ENCODE peak calls at places on chromosomes 16 and 17, in six cellular contexts. One of them, this sample, is unnamed.

GRCh38 chr17:20116683-20117309 is 107.6 kb downstream of the SPECC1 start:
- DNase-seq in fibroblast of lung: peak; percentile 65
- DNase-seq in HCT116: peak; percentile 53
- DNase-seq in heart left ventricle: no peak
- DNase-seq in cardiac fibroblast: peak; percentile 68
- DNase-seq in cardiac muscle cell: peak; percentile 65
- DNase-seq in this sample: peak; percentile 50

GRCh38 chr17:15436399-15437369 is 30.7 kb downstream of the CDRT4 start:
- DNase-seq in heart left ventricle: peak; percentile 91
- DNase-seq in cardiac fibroblast: peak; percentile 82
- DNase-seq in cardiac muscle cell: peak; percentile 87
- DNase-seq in HCT116: peak; percentile 46
- DNase-seq in fibroblast of lung: peak; percentile 86
- DNase-seq in this sample: peak; percentile 50

GRCh38 chr17:41739661-41740352 is 5.4 kb upstream of the HAP1 start:
- DNase-seq in fibroblast of lung: no peak
- DNase-seq in cardiac muscle cell: no peak
- DNase-seq in HCT116: no peak
- DNase-seq in heart left ventricle: no peak
- DNase-seq in cardiac fibroblast: no peak
- DNase-seq in this sample: peak; percentile 49

GRCh38 chr17:62955841-62956352 is 10.1 kb upstream of the TANC2 start:
- DNase-seq in HCT116: no peak
- DNase-seq in fibroblast of lung: no peak
- DNase-seq in heart left ventricle: no peak
- DNase-seq in cardiac muscle cell: no peak
- DNase-seq in cardiac fibroblast: no peak
- DNase-seq in this sample: no peak

GRCh38 chr17:48283390-48283789 is 146.6 kb downstream of the SKAP1 start:
- DNase-seq in fibroblast of lung: no peak
- DNase-seq in heart left ventricle: no peak
- DNase-seq in cardiac muscle cell: no peak
- DNase-seq in HCT116: no peak
- DNase-seq in cardiac fibroblast: no peak
- DNase-seq in this sample: no peak

GRCh38 chr17:40362696-40363479 is 1.6 kb downstream of the GJD3 start:
- DNase-seq in fibroblast of lung: peak; percentile 69
- DNase-seq in HCT116: peak; percentile 54
- DNase-seq in cardiac fibroblast: peak; percentile 79
- DNase-seq in heart left ventricle: peak; percentile 74
- DNase-seq in cardiac muscle cell: peak; percentile 80
- DNase-seq in this sample: peak; percentile 73

GRCh38 chr16:85612801-85613608 is at the start of gene GSE1:
- DNase-seq in cardiac fibroblast: peak; percentile 75
- DNase-seq in HCT116: peak; percentile 96
- DNase-seq in cardiac muscle cell: peak; percentile 80
- DNase-seq in fibroblast of lung: peak; percentile 80
- DNase-seq in heart left ventricle: peak; percentile 96
- DNase-seq in this sample: peak; percentile 80

GRCh38 chr17:46782250-46782953 is 36.1 kb downstream of the WNT3 start:
- DNase-seq in HCT116: no peak
- DNase-seq in fibroblast of lung: no peak
- DNase-seq in heart left ventricle: no peak
- DNase-seq in cardiac fibroblast: no peak
- DNase-seq in cardiac muscle cell: peak; percentile 30
- DNase-seq in this sample: no peak

GRCh38 chr16:73040136-73040535 is 7.8 kb downstream of the ZFHX3 start:
- DNase-seq in cardiac fibroblast: no peak
- DNase-seq in heart left ventricle: no peak
- DNase-seq in HCT116: no peak
- DNase-seq in cardiac muscle cell: no peak
- DNase-seq in fibroblast of lung: no peak
- DNase-seq in this sample: no peak

GRCh38 chr17:9080296-9080914 is 59.1 kb downstream of the NTN1 start:
- DNase-seq in cardiac muscle cell: no peak
- DNase-seq in heart left ventricle: no peak
- DNase-seq in fibroblast of lung: no peak
- DNase-seq in HCT116: no peak
- DNase-seq in cardiac fibroblast: no peak
- DNase-seq in this sample: no peak

GRCh38 chr16:75494696-75495601 is at the start of gene CHST6:
- DNase-seq in HCT116: no peak
- DNase-seq in fibroblast of lung: no peak
- DNase-seq in cardiac fibroblast: peak; percentile 31
- DNase-seq in heart left ventricle: peak; percentile 64
- DNase-seq in cardiac muscle cell: peak; percentile 60
- DNase-seq in this sample: no peak

GRCh38 chr17:50593321-50593720 is 32.8 kb downstream of the CACNA1G start:
- DNase-seq in heart left ventricle: peak; percentile 69
- DNase-seq in cardiac fibroblast: no peak
- DNase-seq in HCT116: no peak
- DNase-seq in cardiac muscle cell: no peak
- DNase-seq in fibroblast of lung: no peak
- DNase-seq in this sample: no peak

GRCh38 chr17:50598487-50598886 is 36.2 kb upstream of the ABCC3 start:
- DNase-seq in heart left ventricle: no peak
- DNase-seq in fibroblast of lung: no peak
- DNase-seq in cardiac fibroblast: no peak
- DNase-seq in cardiac muscle cell: no peak
- DNase-seq in HCT116: no peak
- DNase-seq in this sample: no peak

GRCh38 chr17:50594040-50594618 is 33.6 kb downstream of the CACNA1G start:
- DNase-seq in cardiac fibroblast: no peak
- DNase-seq in HCT116: no peak
- DNase-seq in cardiac muscle cell: no peak
- DNase-seq in heart left ventricle: no peak
- DNase-seq in fibroblast of lung: no peak
- DNase-seq in this sample: no peak

GRCh38 chr17:50594931-50595330 is 34.4 kb downstream of the CACNA1G start:
- DNase-seq in cardiac fibroblast: no peak
- DNase-seq in heart left ventricle: no peak
- DNase-seq in cardiac muscle cell: no peak
- DNase-seq in HCT116: no peak
- DNase-seq in fibroblast of lung: no peak
- DNase-seq in this sample: no peak

DNA sequence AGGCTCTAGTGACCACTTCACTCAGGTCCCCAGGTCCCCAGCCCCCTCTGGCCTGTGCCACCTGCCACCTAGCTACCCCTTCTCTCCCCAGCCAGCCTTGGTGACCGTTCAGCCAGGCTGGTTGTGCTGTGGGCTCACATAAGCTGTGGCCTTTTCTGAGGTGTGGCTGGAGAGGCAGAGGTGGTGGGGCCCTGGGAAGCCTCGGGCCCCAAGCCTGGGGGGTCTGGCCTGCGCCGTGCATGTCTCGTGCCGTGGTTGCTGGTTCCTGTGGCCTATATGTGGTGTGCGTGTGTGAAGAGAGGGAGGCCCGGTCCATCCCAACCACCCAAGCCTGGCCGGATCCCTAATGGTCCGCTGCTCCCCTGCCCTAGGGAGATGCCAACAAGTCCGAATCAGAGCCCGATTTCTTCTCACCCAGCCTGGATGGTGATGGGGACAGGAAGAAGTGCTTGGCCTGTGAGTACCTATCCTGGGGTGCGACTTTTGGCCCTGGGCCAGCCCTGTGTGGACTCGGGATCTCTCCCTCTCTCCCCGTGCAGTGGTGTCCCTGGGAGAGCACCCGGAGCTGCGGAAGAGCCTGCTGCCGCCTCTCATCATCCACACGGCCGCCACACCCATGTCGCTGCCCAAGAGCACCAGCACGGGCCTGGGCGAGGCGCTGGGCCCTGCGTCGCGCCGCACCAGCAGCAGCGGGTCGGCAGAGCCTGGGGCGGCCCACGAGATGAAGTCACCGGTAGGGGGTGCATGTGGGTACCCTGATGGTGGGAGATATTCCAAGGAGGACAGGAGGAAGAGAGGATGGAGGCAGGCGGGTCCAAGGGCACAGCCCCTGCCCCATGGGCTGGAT is 35.9 kb downstream of the CACNA1G start:
- DNase-seq in cardiac muscle cell: no peak
- DNase-seq in cardiac fibroblast: no peak
- DNase-seq in HCT116: no peak
- DNase-seq in heart left ventricle: no peak
- DNase-seq in fibroblast of lung: no peak
- DNase-seq in this sample: no peak
- TF ChIP-seq CTCF in cardiac muscle cell: peak; percentile 30
- TF ChIP-seq CTCF in cardiac fibroblast: peak; percentile 18
- TF ChIP-seq CTCF in HCT116: no peak
- TF ChIP-seq CTCF in heart left ventricle: no peak
- TF ChIP-seq CTCF in fibroblast of lung: peak; percentile 20
- TF ChIP-seq CTCF in this sample: no peak

DNA sequence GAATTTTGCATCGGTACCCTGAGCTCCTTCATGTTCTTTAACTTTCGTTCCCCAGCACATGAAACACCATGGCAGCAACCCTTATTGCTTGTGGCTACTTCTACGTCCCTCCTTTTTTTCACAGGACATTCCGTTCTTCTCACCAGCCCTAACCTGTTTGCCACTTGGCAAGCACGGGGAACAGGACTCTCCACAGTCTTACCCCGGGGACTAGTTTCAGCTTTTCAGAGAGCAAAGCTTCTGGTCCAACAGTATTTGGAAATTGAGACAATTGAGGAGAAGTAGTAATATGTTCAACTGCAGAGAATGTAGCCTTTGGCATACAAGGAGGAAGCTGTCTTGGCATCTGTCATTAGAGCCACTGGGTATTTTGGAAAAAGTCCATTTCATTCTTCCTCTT is 65.7 kb downstream of the MAP2K6 start:
- DNase-seq in cardiac muscle cell: no peak
- DNase-seq in HCT116: no peak
- DNase-seq in cardiac fibroblast: no peak
- DNase-seq in heart left ventricle: no peak
- DNase-seq in fibroblast of lung: no peak
- DNase-seq in this sample: no peak
- H3K4me3 ChIP-seq in cardiac muscle cell: no peak overlapping the region
- H3K4me3 ChIP-seq in HCT116: no peak overlapping the region
- H3K4me3 ChIP-seq in cardiac fibroblast: no peak overlapping the region
- H3K4me3 ChIP-seq in heart left ventricle: no peak overlapping the region
- H3K4me3 ChIP-seq in fibroblast of lung: no peak overlapping the region
- H3K4me3 ChIP-seq in this sample: no peak overlapping the region

DNA sequence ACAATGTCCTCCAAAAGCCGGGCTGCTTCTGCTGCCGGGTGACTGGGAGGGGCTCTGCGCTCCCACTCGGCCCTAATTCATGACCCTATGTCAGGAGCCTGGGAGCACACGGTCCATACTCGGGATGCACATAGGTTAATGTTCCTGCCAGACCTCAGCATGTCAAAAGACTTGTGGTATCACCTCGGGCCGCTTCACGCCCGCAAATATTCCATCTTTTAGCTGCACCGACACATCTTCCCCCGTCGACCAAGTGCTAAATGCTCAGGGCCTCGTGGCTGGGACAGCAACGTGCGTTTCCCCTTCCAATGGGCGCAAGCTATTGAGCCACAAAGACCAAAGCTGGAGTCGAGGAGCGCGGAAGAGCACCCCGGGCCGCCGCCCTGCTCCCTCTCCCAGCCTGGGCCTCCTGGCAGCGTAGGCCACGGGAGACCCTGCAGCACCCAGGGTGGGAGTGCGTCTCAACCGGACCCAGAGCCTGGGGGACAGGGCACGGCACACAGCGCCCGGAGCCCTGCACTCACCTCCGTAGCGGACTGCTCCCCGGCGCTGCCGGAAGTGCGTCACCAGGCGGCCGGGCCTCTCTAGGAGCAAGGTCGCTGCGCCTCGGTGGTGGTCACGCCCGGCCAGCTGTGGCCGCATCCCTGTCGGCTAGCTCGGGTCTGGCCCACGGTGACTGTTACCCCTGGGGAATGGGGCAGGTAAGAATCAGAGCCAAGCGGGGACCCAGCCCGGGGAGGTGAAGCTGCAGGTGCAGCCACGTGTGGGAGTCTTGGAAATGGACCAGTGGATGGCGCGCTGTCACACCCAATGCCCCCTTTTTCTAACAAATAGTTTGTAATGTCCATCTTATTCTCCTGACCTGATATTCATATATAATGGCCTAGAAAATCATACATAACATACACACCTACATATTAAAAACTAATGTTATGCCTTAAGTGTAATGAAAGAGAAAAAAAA is at the start of gene ZNF23:
- DNase-seq in cardiac fibroblast: peak; percentile 82
- DNase-seq in fibroblast of lung: peak; percentile 81
- DNase-seq in cardiac muscle cell: peak; percentile 82
- DNase-seq in heart left ventricle: peak; percentile 89
- DNase-seq in HCT116: peak; percentile 57
- DNase-seq in this sample: peak; percentile 75
- TF ChIP-seq CTCF in cardiac fibroblast: no peak
- TF ChIP-seq CTCF in fibroblast of lung: peak; percentile 5
- TF ChIP-seq CTCF in cardiac muscle cell: no peak
- TF ChIP-seq CTCF in heart left ventricle: no peak
- TF ChIP-seq CTCF in HCT116: peak; percentile 18
- TF ChIP-seq CTCF in this sample: peak; percentile 19

GRCh38 chr17:80780381-80781187 is 211.1 kb upstream of the CHMP6 start:
- DNase-seq in fibroblast of lung: no peak
- DNase-seq in heart left ventricle: no peak
- DNase-seq in cardiac fibroblast: no peak
- DNase-seq in cardiac muscle cell: no peak
- DNase-seq in HCT116: no peak
- DNase-seq in this sample: no peak
- H3K4me3 ChIP-seq in fibroblast of lung: no peak overlapping the region
- H3K4me3 ChIP-seq in heart left ventricle: no peak overlapping the region
- H3K4me3 ChIP-seq in cardiac fibroblast: no peak overlapping the region
- H3K4me3 ChIP-seq in cardiac muscle cell: no peak overlapping the region
- H3K4me3 ChIP-seq in HCT116: no peak overlapping the region
- H3K4me3 ChIP-seq in this sample: no peak overlapping the region

DNA sequence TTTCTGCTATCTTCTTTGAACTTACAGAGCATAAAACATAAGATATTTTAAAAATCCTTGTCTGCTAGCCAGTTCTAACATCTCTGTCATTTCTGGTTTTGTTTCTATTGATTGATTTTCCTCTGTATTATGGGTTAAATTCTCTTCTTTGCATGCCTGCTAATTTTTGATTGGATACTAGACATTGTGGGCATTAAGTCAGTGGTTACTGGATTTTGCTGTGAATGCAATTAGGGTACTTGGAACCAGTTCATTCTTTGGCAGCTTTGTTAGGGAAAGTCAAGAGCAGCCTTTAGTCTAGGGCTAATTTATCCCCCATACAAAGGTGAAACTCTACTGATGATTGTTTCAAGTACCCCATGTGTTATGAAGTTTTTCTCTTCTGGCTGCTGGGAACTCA is 127.0 kb upstream of the NACA2 start:
- DNase-seq in HCT116: no peak
- DNase-seq in cardiac muscle cell: no peak
- DNase-seq in cardiac fibroblast: no peak
- DNase-seq in heart left ventricle: no peak
- DNase-seq in fibroblast of lung: no peak
- DNase-seq in this sample: no peak
- TF ChIP-seq CTCF in HCT116: no peak
- TF ChIP-seq CTCF in cardiac muscle cell: no peak
- TF ChIP-seq CTCF in cardiac fibroblast: no peak
- TF ChIP-seq CTCF in heart left ventricle: no peak
- TF ChIP-seq CTCF in fibroblast of lung: no peak
- TF ChIP-seq CTCF in this sample: no peak

DNA sequence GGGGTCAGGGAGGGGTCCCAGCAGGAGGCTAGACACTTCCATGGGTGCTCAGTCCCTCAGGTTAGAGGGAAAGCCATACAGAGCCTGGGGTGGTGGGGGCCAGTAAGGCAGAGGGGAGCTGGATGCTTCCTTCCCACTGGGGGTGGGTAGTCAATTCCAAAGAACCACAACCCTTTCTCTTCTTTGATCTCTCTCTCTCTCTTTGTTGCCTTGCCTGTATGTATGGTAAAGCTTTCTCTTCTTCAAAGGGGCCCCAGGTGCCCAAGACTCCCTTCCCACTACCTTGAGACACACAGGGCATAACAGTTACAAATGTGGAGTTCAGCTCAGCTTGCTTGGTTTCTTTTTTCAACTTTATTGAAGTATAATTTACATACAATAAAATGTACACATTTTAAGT is 30.5 kb upstream of the C1QL1 start:
- DNase-seq in fibroblast of lung: no peak
- DNase-seq in cardiac fibroblast: no peak
- DNase-seq in HCT116: no peak
- DNase-seq in cardiac muscle cell: no peak
- DNase-seq in heart left ventricle: no peak
- DNase-seq in this sample: no peak
- H3K4me3 ChIP-seq in fibroblast of lung: no peak overlapping the region
- H3K4me3 ChIP-seq in cardiac fibroblast: no peak overlapping the region
- H3K4me3 ChIP-seq in HCT116: no peak overlapping the region
- H3K4me3 ChIP-seq in cardiac muscle cell: no peak overlapping the region
- H3K4me3 ChIP-seq in heart left ventricle: no peak overlapping the region
- H3K4me3 ChIP-seq in this sample: no peak overlapping the region